ENCODE peak calls at places on chromosome 1, in five cellular contexts. One of them, this sample, is unnamed.

GRCh38 chr1:108051625-108052382 is 86.8 kb upstream of the VAV3 start:
- DNase-seq in activated naive CD8-positive, alpha-beta T cell treated with anti-CD3 and anti-CD28 coated beads for 36 hours: no peak
- DNase-seq in HuH-7.5: peak
- DNase-seq in stimulated activated CD4-positive, alpha-beta T cell treated with anti-CD3 and anti-CD28 coated beads, Interleukin-4, amount 100 ng/mL, for 24 hours: no peak
- DNase-seq in effector memory CD4-positive, alpha-beta T cell: no peak
- DNase-seq in this sample: no peak

GRCh38 chr1:8687053-8687452 is 130.4 kb downstream of the RERE start:
- DNase-seq in stimulated activated CD4-positive, alpha-beta T cell treated with anti-CD3 and anti-CD28 coated beads, Interleukin-4, amount 100 ng/mL, for 24 hours: no peak
- DNase-seq in HuH-7.5: no peak
- DNase-seq in effector memory CD4-positive, alpha-beta T cell: no peak
- DNase-seq in activated naive CD8-positive, alpha-beta T cell treated with anti-CD3 and anti-CD28 coated beads for 36 hours: no peak
- DNase-seq in this sample: no peak

GRCh38 chr1:67134692-67135091 is at the start of gene C1orf141:
- DNase-seq in stimulated activated CD4-positive, alpha-beta T cell treated with anti-CD3 and anti-CD28 coated beads, Interleukin-4, amount 100 ng/mL, for 24 hours: no peak
- DNase-seq in effector memory CD4-positive, alpha-beta T cell: no peak
- DNase-seq in activated naive CD8-positive, alpha-beta T cell treated with anti-CD3 and anti-CD28 coated beads for 36 hours: no peak
- DNase-seq in HuH-7.5: no peak
- DNase-seq in this sample: no peak

GRCh38 chr1:165452336-165453130 is 7.6 kb upstream of the RXRG start:
- DNase-seq in activated naive CD8-positive, alpha-beta T cell treated with anti-CD3 and anti-CD28 coated beads for 36 hours: no peak
- DNase-seq in HuH-7.5: no peak
- DNase-seq in effector memory CD4-positive, alpha-beta T cell: no peak
- DNase-seq in stimulated activated CD4-positive, alpha-beta T cell treated with anti-CD3 and anti-CD28 coated beads, Interleukin-4, amount 100 ng/mL, for 24 hours: no peak
- DNase-seq in this sample: peak

GRCh38 chr1:223824712-223825111 is 21.0 kb downstream of the TP53BP2 start:
- DNase-seq in effector memory CD4-positive, alpha-beta T cell: no peak
- DNase-seq in stimulated activated CD4-positive, alpha-beta T cell treated with anti-CD3 and anti-CD28 coated beads, Interleukin-4, amount 100 ng/mL, for 24 hours: no peak
- DNase-seq in HuH-7.5: no peak
- DNase-seq in activated naive CD8-positive, alpha-beta T cell treated with anti-CD3 and anti-CD28 coated beads for 36 hours: no peak
- DNase-seq in this sample: no peak

GRCh38 chr1:3460653-3461237 is 6.3 kb downstream of the ARHGEF16 start:
- DNase-seq in activated naive CD8-positive, alpha-beta T cell treated with anti-CD3 and anti-CD28 coated beads for 36 hours: no peak
- DNase-seq in stimulated activated CD4-positive, alpha-beta T cell treated with anti-CD3 and anti-CD28 coated beads, Interleukin-4, amount 100 ng/mL, for 24 hours: no peak
- DNase-seq in HuH-7.5: no peak
- DNase-seq in effector memory CD4-positive, alpha-beta T cell: no peak
- DNase-seq in this sample: no peak

GRCh38 chr1:20753589-20753988 is 21.1 kb upstream of the SH2D5 start:
- DNase-seq in stimulated activated CD4-positive, alpha-beta T cell treated with anti-CD3 and anti-CD28 coated beads, Interleukin-4, amount 100 ng/mL, for 24 hours: no peak
- DNase-seq in effector memory CD4-positive, alpha-beta T cell: no peak
- DNase-seq in HuH-7.5: no peak
- DNase-seq in activated naive CD8-positive, alpha-beta T cell treated with anti-CD3 and anti-CD28 coated beads for 36 hours: no peak
- DNase-seq in this sample: no peak

GRCh38 chr1:59549903-59550302 is 253.0 kb downstream of the FGGY start:
- DNase-seq in effector memory CD4-positive, alpha-beta T cell: no peak
- DNase-seq in stimulated activated CD4-positive, alpha-beta T cell treated with anti-CD3 and anti-CD28 coated beads, Interleukin-4, amount 100 ng/mL, for 24 hours: no peak
- DNase-seq in HuH-7.5: no peak
- DNase-seq in activated naive CD8-positive, alpha-beta T cell treated with anti-CD3 and anti-CD28 coated beads for 36 hours: no peak
- DNase-seq in this sample: no peak

This sample was measured in NCI-H1694.